ENCODE peak calls at places on chromosomes 16 and 17, in six cellular contexts. K is nephron progenitor cell, C is NCI-H1092, M is WTC11, U is choroid plexus epithelial cell, E is tibial artery. Y is an unnamed sample.

GRCh38 chr17:65163990-65164495 is 26.9 kb downstream of the RGS9 start:
- DNase-seq in K (no peak), C (no peak), M (no peak), U (peak), E (no peak), Y (no peak)

GRCh38 chr17:67582632-67583230 is 135.0 kb upstream of the NOL11 start:
- DNase-seq in K (no peak), C (peak), M (no peak), U (no peak), E (no peak), Y (no peak)

GRCh38 chr17:44053130-44053872 is 13.2 kb downstream of the LSM12 start:
- DNase-seq in K (no peak), C (peak), M (no peak), U (no peak), E (no peak), Y (no peak)

GRCh38 chr16:1309888-1310831 is 724 bp downstream of the UBE2I start:
- DNase-seq in K (no peak), C (no peak), M (no peak), U (peak), E (peak), Y (peak)

GRCh38 chr16:23016372-23016771 is 132.9 kb downstream of the USP31 start:
- DNase-seq in K (no peak), C (no peak), M (no peak), U (no peak), E (no peak), Y (no peak)

GRCh38 chr17:18994626-18995025 is 9.9 kb downstream of the FAM83G start:
- DNase-seq in K (no peak), C (no peak), M (no peak), U (peak), E (no peak), Y (no peak)

GRCh38 chr17:69179227-69179952 is 37.7 kb upstream of the ABCA6 start:
- DNase-seq in K (no peak), C (no peak), M (no peak), U (peak), E (no peak), Y (no peak)

GRCh38 chr17:43882761-43883415 is 24.4 kb downstream of the MPP2 start:
- DNase-seq in K (no peak), C (no peak), M (no peak), U (no peak), E (no peak), Y (no peak)

GRCh38 chr17:42484304-42484703 is 25.6 kb downstream of the ATP6V0A1 start:
- DNase-seq in K (no peak), C (no peak), M (no peak), U (no peak), E (no peak), Y (no peak)

GRCh38 chr16:23124315-23124714 is 24.9 kb downstream of the USP31 start:
- DNase-seq in K (no peak), C (no peak), M (no peak), U (peak), E (no peak), Y (no peak)

GRCh38 chr17:37592291-37592690 is 16.9 kb downstream of the SYNRG start:
- DNase-seq in K (no peak), C (no peak), M (no peak), U (no peak), E (no peak), Y (no peak)

GRCh38 chr16:85312174-85312573 is 199.9 kb upstream of the CIBAR2 start:
- DNase-seq in K (no peak), C (no peak), M (no peak), U (no peak), E (no peak), Y (no peak)

GRCh38 chr16:73020409-73020884 is 27.5 kb downstream of the ZFHX3 start:
- DNase-seq in K (no peak), C (peak), M (no peak), U (peak), E (peak), Y (no peak)

GRCh38 chr17:3738562-3739295 is 15.0 kb downstream of the HASPIN start:
- DNase-seq in K (peak), C (no peak), M (no peak), U (no peak), E (no peak), Y (peak)

GRCh38 chr17:41710472-41711090 is 1.6 kb upstream of the GAST start:
- DNase-seq in K (no peak), C (peak), M (no peak), U (peak), E (no peak), Y (no peak)

GRCh38 chr16:66293932-66294331 is 72.6 kb upstream of the CDH5 start:
- DNase-seq in K (no peak), C (no peak), M (no peak), U (no peak), E (no peak), Y (no peak)

GRCh38 chr17:1002771-1003555 is 6.0 kb downstream of the TIMM22 start:
- DNase-seq in K (no peak), C (peak), M (no peak), U (peak), E (no peak), Y (peak)

GRCh38 chr17:30224419-30224960 is 11.0 kb downstream of the SLC6A4 start:
- DNase-seq in K (no peak), C (no peak), M (no peak), U (no peak), E (no peak), Y (no peak)

GRCh38 chr16:9316615-9317014 is 225.2 kb downstream of the HAPSTR1 start:
- DNase-seq in K (no peak), C (no peak), M (no peak), U (no peak), E (no peak), Y (peak)

GRCh38 chr17:82603981-82604448 is 44.2 kb downstream of the WDR45B start:
- DNase-seq in K (no peak), C (no peak), M (no peak), U (peak), E (peak), Y (peak)

GRCh38 chr17:60077672-60078519 is 825 bp downstream of the HEATR6 start:
- DNase-seq in K (no peak), C (no peak), M (no peak), U (peak), E (no peak), Y (no peak)

GRCh38 chr16:16790597-16790996 is 411.7 kb downstream of the NPIPA7 start:
- DNase-seq in K (no peak), C (no peak), M (no peak), U (no peak), E (no peak), Y (no peak)

GRCh38 chr17:57984226-57984890 is 3.7 kb downstream of the VEZF1 start:
- DNase-seq in K (no peak), C (no peak), M (no peak), U (peak), E (no peak), Y (no peak)

GRCh38 chr17:46865100-46865499 is 13.7 kb downstream of the WNT9B start:
- DNase-seq in K (no peak), C (no peak), M (no peak), U (peak), E (no peak), Y (no peak)

GRCh38 chr16:87801679-87802300 is 36.0 kb upstream of the KLHDC4 start:
- DNase-seq in K (no peak), C (no peak), M (no peak), U (no peak), E (no peak), Y (no peak)

GRCh38 chr17:29390856-29391631 is 881 bp downstream of the TAOK1 start:
- DNase-seq in K (no peak), C (no peak), M (peak), U (peak), E (no peak), Y (peak)

GRCh38 chr17:39617100-39617445 is 9.4 kb upstream of the NEUROD2 start:
- DNase-seq in K (no peak), C (no peak), M (no peak), U (no peak), E (no peak), Y (no peak)

GRCh38 chr16:10850478-10850850 is 26.5 kb upstream of the CIITA start:
- DNase-seq in K (no peak), C (no peak), M (no peak), U (no peak), E (no peak), Y (no peak)

GRCh38 chr16:86203557-86204275 is 304.8 kb downstream of the IRF8 start:
- DNase-seq in K (no peak), C (no peak), M (no peak), U (no peak), E (no peak), Y (no peak)

GRCh38 chr16:73890524-73891500 is 405.8 kb upstream of the PSMD7 start:
- DNase-seq in K (peak), C (no peak), M (peak), U (peak), E (no peak), Y (no peak)

GRCh38 chr16:49488336-49488735 is 114.7 kb downstream of the C16orf78 start:
- DNase-seq in K (no peak), C (no peak), M (no peak), U (no peak), E (peak), Y (no peak)

GRCh38 chr17:81483085-81483861 is 29.3 kb downstream of the ACTG1 start:
- DNase-seq in K (peak), C (no peak), M (peak), U (peak), E (no peak), Y (no peak)

GRCh38 chr17:6162892-6163291 is 92.7 kb downstream of the WSCD1 start:
- DNase-seq in K (no peak), C (no peak), M (no peak), U (no peak), E (no peak), Y (no peak)